ENCODE peak calls at places on chromosomes 1 and 21, in seven cellular contexts. Q, S, J, H, Y, I and A are unnamed samples.
A peak's percentile ranks its signal among the peaks of the same experiment; 100 is the strongest.

GRCh38 chr1:216604771-216605170 is 118.5 kb downstream of the ESRRG start:
- DNase-seq in Q (no peak), S (no peak), J (no peak), H (no peak), Y (no peak), I (no peak), A (no peak)

GRCh38 chr1:248905949-248906740 is at the start of gene PGBD2:
- DNase-seq in Q (peak; percentile 94), S (peak; percentile 95), J (peak; percentile 96), H (peak; percentile 97), Y (peak; percentile 92), I (peak; percentile 95), A (peak; percentile 94)

GRCh38 chr1:205590777-205591513 is 40.9 kb downstream of the ELK4 start:
- DNase-seq in Q (no peak), S (peak; percentile 46), J (no peak), H (no peak), Y (no peak), I (no peak), A (no peak)

GRCh38 chr1:205535866-205536758 is 31.6 kb downstream of the CDK18 start:
- DNase-seq in Q (no peak), S (peak; percentile 56), J (peak; percentile 5), H (no peak), Y (peak; percentile 69), I (no peak), A (no peak)

GRCh38 chr1:153745417-153745816 is 17.6 kb downstream of the INTS3 start:
- DNase-seq in Q (no peak), S (no peak), J (no peak), H (no peak), Y (no peak), I (no peak), A (no peak)

GRCh38 chr1:1554550-1554925 is 14.1 kb upstream of the TMEM240 start:
- DNase-seq in Q (no peak), S (no peak), J (no peak), H (no peak), Y (peak; percentile 71), I (no peak), A (no peak)

GRCh38 chr1:23756676-23757075 is 13.4 kb downstream of the ELOA start:
- DNase-seq in Q (no peak), S (no peak), J (no peak), H (no peak), Y (no peak), I (no peak), A (no peak)

GRCh38 chr1:53683986-53684740 is 54.8 kb downstream of the GLIS1 start:
- DNase-seq in Q (no peak), S (no peak), J (no peak), H (no peak), Y (no peak), I (no peak), A (no peak)

GRCh38 chr1:13605159-13605558 is 21.5 kb downstream of the PDPN start:
- DNase-seq in Q (no peak), S (no peak), J (no peak), H (no peak), Y (no peak), I (no peak), A (no peak)

GRCh38 chr1:46806196-46807020 is 7.6 kb downstream of the CYP4B1 start:
- DNase-seq in Q (peak; percentile 53), S (peak; percentile 90), J (no peak), H (no peak), Y (peak; percentile 92), I (no peak), A (no peak)

GRCh38 chr1:156502396-156502748 is 1.8 kb upstream of the MEF2D start:
- DNase-seq in Q (no peak), S (no peak), J (no peak), H (no peak), Y (no peak), I (peak; percentile 42), A (no peak)

GRCh38 chr1:25619101-25619890 is 2.7 kb downstream of the MAN1C1 start:
- DNase-seq in Q (peak; percentile 28), S (no peak), J (no peak), H (peak; percentile 73), Y (no peak), I (peak; percentile 66), A (no peak)

GRCh38 chr1:110829955-110830553 is 42.9 kb upstream of the CD53 start:
- DNase-seq in Q (no peak), S (no peak), J (no peak), H (peak; percentile 58), Y (no peak), I (peak; percentile 80), A (peak; percentile 20)

GRCh38 chr1:27508139-27508665 is 18.2 kb upstream of the WASF2 start:
- DNase-seq in Q (no peak), S (no peak), J (no peak), H (no peak), Y (no peak), I (peak; percentile 62), A (no peak)

GRCh38 chr1:111089638-111090037 is 50.3 kb downstream of the DRAM2 start:
- DNase-seq in Q (no peak), S (no peak), J (no peak), H (no peak), Y (no peak), I (no peak), A (no peak)

GRCh38 chr1:54547601-54548388 is at the start of gene ACOT11:
- DNase-seq in Q (peak; percentile 76), S (peak; percentile 98), J (peak; percentile 70), H (no peak), Y (peak; percentile 85), I (no peak), A (no peak)

GRCh38 chr21:18369115-18369514 is 34.5 kb downstream of the TMPRSS15 start:
- DNase-seq in Q (no peak), S (no peak), J (no peak), H (no peak), Y (no peak), I (peak; percentile 63), A (no peak)

GRCh38 chr1:244214009-244214967 is 163.2 kb downstream of the ZBTB18 start:
- DNase-seq in Q (no peak), S (peak; percentile 77), J (peak; percentile 10), H (no peak), Y (no peak), I (no peak), A (no peak)

GRCh38 chr1:214637722-214638473 is 34.9 kb downstream of the CENPF start:
- DNase-seq in Q (peak; percentile 17), S (no peak), J (peak; percentile 9), H (peak; percentile 36), Y (no peak), I (peak; percentile 42), A (no peak)

GRCh38 chr1:205314986-205315618 is 6.4 kb downstream of the NUAK2 start:
- DNase-seq in Q (no peak), S (no peak), J (no peak), H (no peak), Y (no peak), I (peak; percentile 68), A (no peak)

GRCh38 chr1:205076245-205076761 is 8.0 kb downstream of the TMEM81 start:
- DNase-seq in Q (no peak), S (no peak), J (no peak), H (no peak), Y (no peak), I (no peak), A (no peak)

GRCh38 chr1:66282343-66282852 is 251.6 kb upstream of the SGIP1 start:
- DNase-seq in Q (no peak), S (no peak), J (peak; percentile 47), H (peak; percentile 49), Y (no peak), I (peak; percentile 85), A (no peak)

GRCh38 chr1:5572794-5573193 is 419.4 kb downstream of the NPHP4 start:
- DNase-seq in Q (no peak), S (no peak), J (no peak), H (no peak), Y (no peak), I (no peak), A (no peak)

GRCh38 chr1:76006234-76006633 is 68.3 kb upstream of the ST6GALNAC3 start:
- DNase-seq in Q (no peak), S (peak; percentile 66), J (no peak), H (no peak), Y (no peak), I (no peak), A (no peak)
- H3K4me3 ChIP-seq in Q (no peak overlapping the region), S (no peak overlapping the region), J (no peak overlapping the region), H (no peak overlapping the region), Y (no peak overlapping the region), I (no peak overlapping the region), A (no peak overlapping the region)

GRCh38 chr1:3996846-3997705 is 97.0 kb upstream of the C1orf174 start:
- DNase-seq in Q (no peak), S (no peak), J (no peak), H (no peak), Y (no peak), I (no peak), A (no peak)
- H3K9me3 ChIP-seq in Q (no peaks in the 10 kb centered on the region), S (no peaks in the 10 kb centered on the region), J (no peaks in the 10 kb centered on the region), H (no peaks in the 10 kb centered on the region), Y (no peaks in the 10 kb centered on the region), I (no peaks in the 10 kb centered on the region), A (no peaks in the 10 kb centered on the region)

GRCh38 chr1:226784081-226785049 is 45.3 kb upstream of the ITPKB start:
- DNase-seq in Q (no peak), S (peak; percentile 86), J (no peak), H (no peak), Y (no peak), I (no peak), A (no peak)

GRCh38 chr1:226778657-226779058 is 39.6 kb upstream of the ITPKB start:
- DNase-seq in Q (no peak), S (peak; percentile 86), J (peak; percentile 51), H (no peak), Y (no peak), I (no peak), A (no peak)

GRCh38 chr1:226783202-226783601 is 44.1 kb upstream of the ITPKB start:
- DNase-seq in Q (no peak), S (no peak), J (no peak), H (no peak), Y (no peak), I (no peak), A (no peak)

GRCh38 chr1:226779536-226779935 is 40.5 kb upstream of the ITPKB start:
- DNase-seq in Q (no peak), S (no peak), J (peak; percentile 59), H (no peak), Y (no peak), I (no peak), A (no peak)

DNA sequence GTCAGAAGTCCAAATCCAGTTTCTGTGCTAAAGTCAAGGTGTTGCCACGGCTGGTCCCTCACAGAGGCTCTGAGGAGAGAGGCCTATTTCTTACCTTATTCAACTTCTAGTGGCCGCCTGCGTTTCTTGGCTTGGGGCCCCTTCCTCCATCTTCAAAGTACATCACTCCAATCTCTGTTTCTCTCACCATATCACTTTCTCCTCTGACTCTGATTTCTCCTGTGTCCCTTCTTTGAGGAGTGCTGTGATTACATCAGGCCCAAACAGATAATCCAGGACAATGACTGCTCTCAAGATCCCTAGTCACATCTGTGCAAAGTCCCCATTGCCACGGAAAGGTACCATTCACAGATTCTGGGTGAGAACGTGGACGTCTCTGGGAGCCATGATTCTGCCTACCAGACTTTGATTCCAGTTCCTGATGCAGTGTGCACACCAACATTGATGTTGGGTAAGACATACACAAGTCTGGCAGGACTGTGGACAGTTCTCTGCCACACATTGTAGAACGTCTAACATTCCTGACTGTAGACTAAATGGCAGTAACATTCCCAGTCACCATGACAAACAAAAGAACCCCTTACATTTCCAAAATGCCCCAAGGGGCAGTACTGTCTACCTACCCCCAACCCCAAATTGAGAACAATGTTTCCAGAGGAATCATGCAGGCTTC is 43.0 kb upstream of the ITPKB start:
- DNase-seq in Q (no peak), S (no peak), J (no peak), H (no peak), Y (no peak), I (no peak), A (no peak)
- H3K27ac ChIP-seq in Q (no peak overlapping the region), S (peak overlapping the region; percentile 90), J (no peak overlapping the region), H (no peak overlapping the region), Y (no peak overlapping the region), I (no peak overlapping the region), A (no peak overlapping the region)

GRCh38 chr1:162724583-162725120 is 65.8 kb upstream of the HSD17B7 start:
- DNase-seq in Q (no peak), S (no peak), J (no peak), H (no peak), Y (no peak), I (no peak), A (no peak)
- H3K4me3 ChIP-seq in Q (no peak overlapping the region), S (no peak overlapping the region), J (no peak overlapping the region), H (no peak overlapping the region), Y (no peak overlapping the region), I (no peak overlapping the region), A (no peak overlapping the region)